ENCODE peak calls at places on chromosomes 3 and 15, in five cellular contexts. F, V, T, O and I are unnamed samples.

GRCh38 chr15:101694261-101694660 is 30.0 kb downstream of the TARS3 start:
- DNase-seq in F (no peak), V (no peak), O (no peak), T (no peak), I (peak; percentile 35)

GRCh38 chr3:193552911-193553310 is 1.8 kb downstream of the ATP13A4 start:
- DNase-seq in V (no peak), O (no peak), T (no peak), F (no peak), I (no peak)

GRCh38 chr15:33871911-33872760 is 96.2 kb upstream of the CHRM5 start:
- DNase-seq in V (no peak), F (no peak), O (no peak), T (no peak), I (no peak)

GRCh38 chr15:73922186-73923151 is 3.8 kb upstream of the LOXL1 start:
- DNase-seq in O (no peak), F (no peak), T (no peak), V (no peak), I (peak; percentile 92)

GRCh38 chr3:181614878-181615277 is 96.8 kb upstream of the SOX2 start:
- DNase-seq in O (no peak), T (no peak), V (no peak), F (no peak), I (no peak)

GRCh38 chr3:157958471-157958870 is 147.7 kb downstream of the SHOX2 start:
- DNase-seq in T (no peak), O (no peak), V (no peak), F (no peak), I (peak; percentile 23)

GRCh38 chr15:61034793-61035710 is 194.1 kb downstream of the RORA start:
- DNase-seq in O (no peak), F (no peak), V (no peak), T (no peak), I (no peak)

GRCh38 chr3:25665646-25666136 is 984 bp upstream of the TOP2B start:
- DNase-seq in F (no peak), V (no peak), O (no peak), T (no peak), I (no peak)

GRCh38 chr3:170614214-170614966 is 28.5 kb upstream of the SLC7A14 start:
- DNase-seq in O (no peak), V (no peak), T (no peak), F (no peak), I (no peak)

GRCh38 chr3:168991813-168992212 is 671.7 kb downstream of the MECOM start:
- DNase-seq in O (no peak), F (no peak), V (no peak), T (no peak), I (no peak)

GRCh38 chr15:81852826-81853225 is 193.0 kb downstream of the MEX3B start:
- DNase-seq in V (no peak), F (no peak), O (no peak), T (no peak), I (no peak)

GRCh38 chr3:23740517-23741402 is 65.0 kb upstream of the UBE2E1 start:
- DNase-seq in T (no peak), O (no peak), F (no peak), V (no peak), I (no peak)

GRCh38 chr15:69983696-69984265 is 113.9 kb downstream of the TLE3 start:
- DNase-seq in V (no peak), F (no peak), O (no peak), T (no peak), I (no peak)

GRCh38 chr3:61809879-61810278 is 248.5 kb downstream of the PTPRG start:
- DNase-seq in O (no peak), V (no peak), T (no peak), F (no peak), I (no peak)

GRCh38 chr3:123739754-123740153 is 144.4 kb downstream of the MYLK start:
- DNase-seq in V (no peak), O (no peak), F (no peak), T (no peak), I (no peak)

GRCh38 chr3:98885851-98886250 is 15.6 kb downstream of the DCBLD2 start:
- DNase-seq in T (no peak), F (no peak), O (no peak), V (no peak), I (no peak)

GRCh38 chr3:18030371-18030870 is 288.0 kb upstream of the TBC1D5 start:
- DNase-seq in T (no peak), O (no peak), F (no peak), V (no peak), I (no peak)

GRCh38 chr3:117047951-117048705 is 338.5 kb downstream of the TUSC7 start:
- DNase-seq in V (no peak), F (no peak), T (no peak), O (no peak), I (no peak)

GRCh38 chr15:56736881-56737707 is 3.8 kb upstream of the ZNF280D start:
- DNase-seq in V (no peak), F (no peak), O (no peak), T (no peak), I (no peak)

GRCh38 chr15:81096398-81096797 is 37.7 kb upstream of the CFAP161 start:
- DNase-seq in F (no peak), O (no peak), T (no peak), V (no peak), I (no peak)

GRCh38 chr3:150515210-150515609 is 31.1 kb downstream of the SERP1 start:
- DNase-seq in F (no peak), T (no peak), O (no peak), V (no peak), I (no peak)

GRCh38 chr3:175554761-175555160 is 695.6 kb downstream of the NAALADL2 start:
- DNase-seq in V (no peak), T (no peak), F (no peak), O (no peak), I (no peak)

GRCh38 chr15:70102827-70103226 is 5.1 kb upstream of the TLE3 start:
- DNase-seq in T (no peak), F (no peak), O (no peak), V (no peak), I (no peak)

GRCh38 chr3:51384145-51384729 is 854 bp upstream of the MANF start:
- DNase-seq in T (no peak), V (no peak), O (no peak), F (no peak), I (peak; percentile 43)

GRCh38 chr3:124905093-124905492 is 17.9 kb upstream of the ITGB5 start:
- DNase-seq in F (no peak), O (no peak), T (no peak), V (no peak), I (no peak)

GRCh38 chr15:62392411-62392810 is 227.3 kb upstream of the C2CD4B start:
- DNase-seq in F (no peak), V (peak; percentile 75), T (no peak), O (no peak), I (peak; percentile 54)

GRCh38 chr3:106049876-106050275 is 181.1 kb upstream of the CBLB start:
- DNase-seq in V (no peak), T (no peak), F (no peak), O (no peak), I (no peak)

GRCh38 chr15:98437752-98438151 is 210.6 kb upstream of the IGF1R start:
- DNase-seq in T (no peak), O (no peak), V (no peak), F (no peak), I (no peak)

GRCh38 chr3:13581485-13582365 is 32.8 kb downstream of the FBLN2 start:
- DNase-seq in V (no peak), O (no peak), F (no peak), T (no peak), I (no peak)

GRCh38 chr3:69420781-69421520 is 35.1 kb upstream of the FRMD4B start:
- DNase-seq in V (no peak), T (no peak), F (no peak), O (no peak), I (no peak)

DNA sequence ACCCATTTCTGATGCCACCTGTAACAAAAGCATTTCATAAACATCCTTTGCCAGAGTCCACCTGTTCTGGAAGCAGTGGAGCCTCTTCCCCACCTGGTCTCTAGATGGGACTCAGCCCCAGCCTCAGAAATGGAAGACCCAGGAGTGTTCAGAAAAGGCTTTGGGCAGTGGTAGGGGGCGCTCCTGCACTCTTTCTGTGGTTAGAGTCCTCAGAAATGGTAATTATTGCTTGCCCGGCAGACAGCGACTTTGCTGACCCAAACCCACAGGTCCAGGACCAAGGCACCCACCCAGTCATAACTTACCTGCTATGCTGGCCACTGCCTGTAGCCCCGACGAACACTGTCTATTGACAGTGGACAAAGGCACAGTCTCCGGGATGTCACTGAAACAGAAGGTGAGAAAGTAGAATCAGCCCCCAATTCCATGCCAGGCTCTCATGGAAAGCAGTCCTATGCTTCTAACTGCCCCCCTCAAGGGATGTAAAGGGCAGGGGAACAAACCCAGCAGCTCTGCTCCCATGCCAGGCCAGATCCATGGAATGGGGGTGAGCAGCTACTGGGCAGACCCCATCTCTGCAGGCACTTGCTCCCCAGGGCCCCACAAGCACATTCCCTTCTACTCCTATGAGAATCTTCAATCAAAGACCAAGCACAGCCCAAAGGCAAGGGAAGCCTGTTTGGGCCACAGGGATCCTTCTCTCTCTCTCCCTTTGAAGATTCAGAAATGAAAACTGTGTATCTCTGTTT is 5.1 kb downstream of the ACAA1 start:
- DNase-seq in F (no peak), T (no peak), V (no peak), O (peak; percentile 69), I (peak; percentile 90)
- TF ChIP-seq CREB1 in F (no peak), T (no peak), V (no peak), O (no peak), I (no peak)

DNA sequence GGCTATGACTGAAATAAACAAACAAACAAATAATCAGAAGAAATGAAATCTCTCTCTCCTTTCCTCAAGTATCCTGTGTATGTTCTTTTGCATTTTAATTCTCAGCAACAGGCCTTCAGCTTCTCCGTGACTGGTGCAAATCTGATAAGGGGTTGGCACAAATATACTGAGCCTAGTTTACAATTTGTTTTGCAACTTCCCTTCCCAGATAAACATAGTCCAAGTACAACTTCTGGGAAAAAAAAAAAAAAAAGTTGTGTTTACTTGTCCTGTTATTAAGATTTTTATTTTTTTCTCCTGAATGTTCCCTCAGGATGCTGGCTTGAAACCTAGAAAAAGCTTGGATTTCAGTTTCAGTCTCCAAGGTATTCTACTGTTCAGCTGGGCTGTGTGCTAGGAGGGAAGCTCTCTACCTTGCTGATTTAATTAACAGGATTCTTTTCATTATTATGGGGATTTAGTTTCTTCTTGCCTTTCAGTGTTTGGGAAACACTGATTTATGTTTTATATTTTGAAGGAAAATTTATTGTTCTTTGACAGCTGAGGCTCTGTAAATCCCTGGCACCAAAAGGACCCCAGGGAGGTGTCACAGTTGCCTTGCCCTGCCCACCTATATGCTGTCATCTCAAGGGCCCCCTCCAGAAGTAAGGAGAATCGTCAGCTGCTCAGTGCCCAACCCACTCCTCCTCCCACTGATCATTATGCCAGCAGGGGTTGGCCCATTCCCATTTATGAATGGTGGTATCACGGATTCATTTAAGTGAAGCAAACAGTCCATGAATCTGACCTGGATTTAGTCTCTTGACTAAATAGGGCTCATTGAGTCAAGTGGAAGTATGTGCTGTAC is 185.2 kb downstream of the MEIS2 start:
- DNase-seq in F (no peak), T (no peak), V (no peak), O (no peak), I (no peak)
- H3K27ac ChIP-seq in F (no peak overlapping the region), T (no peak overlapping the region), V (no peak overlapping the region), O (no peak overlapping the region), I (no peak overlapping the region)

GRCh38 chr3:32817195-32817560 is 619 bp upstream of the TRIM71 start:
- DNase-seq in O (no peak), V (no peak), F (no peak), T (no peak), I (no peak)
- TF ChIP-seq CREB1 in O (no peak), V (no peak), F (no peak), T (no peak), I (no peak)

GRCh38 chr3:178676077-178676476 is 139.8 kb downstream of the KCNMB2 start:
- DNase-seq in F (no peak), O (no peak), V (no peak), T (no peak), I (no peak)
- H3K27ac ChIP-seq in F (no peak overlapping the region), O (no peak overlapping the region), V (no peak overlapping the region), T (peak overlapping the region; percentile 45), I (no peak overlapping the region)